ENCODE peak calls at places on chromosomes 7 and 10, in five cellular contexts. E is Panc1, J is AG04450, R is tibial nerve, P is MCF 10A. D is an unnamed sample.

GRCh38 chr7:158240801-158241200 is 346.8 kb downstream of the PTPRN2 start:
- DNase-seq in E (no peak), J (no peak), R (no peak), P (no peak), D (no peak)

GRCh38 chr10:72106896-72107295 is 18.5 kb upstream of the SPOCK2 start:
- DNase-seq in R (no peak), J (no peak), P (no peak), E (no peak), D (no peak)

GRCh38 chr7:116802784-116803183 is 59.6 kb upstream of the CAPZA2 start:
- DNase-seq in E (peak; percentile 51), R (no peak), J (no peak), P (peak; percentile 77), D (no peak)

GRCh38 chr7:117274951-117275350 is 47.9 kb downstream of the WNT2 start:
- DNase-seq in P (no peak), J (no peak), R (no peak), E (no peak), D (no peak)

GRCh38 chr7:101699399-101699798 is 70.3 kb upstream of the MYL10 start:
- DNase-seq in E (no peak), J (no peak), P (no peak), R (no peak), D (no peak)

GRCh38 chr7:96786261-96786997 is 76.8 kb upstream of the SEM1 start:
- DNase-seq in E (no peak), J (no peak), R (no peak), P (no peak), D (no peak)

GRCh38 chr7:46127805-46128204 is 206.7 kb upstream of the IGFBP3 start:
- DNase-seq in R (no peak), P (no peak), E (no peak), J (no peak), D (no peak)

GRCh38 chr7:45268013-45268412 is 110.4 kb downstream of the RAMP3 start:
- DNase-seq in R (no peak), E (no peak), J (no peak), P (no peak), D (no peak)

GRCh38 chr7:86991844-86992243 is 67.6 kb downstream of the ELAPOR2 start:
- DNase-seq in R (no peak), P (no peak), J (no peak), E (no peak), D (no peak)

GRCh38 chr7:6078548-6078947 is 47.4 kb downstream of the ANKRD61 start:
- DNase-seq in R (no peak), P (no peak), E (no peak), J (no peak), D (no peak)

GRCh38 chr10:74032900-74033655 is 35.2 kb downstream of the VCL start:
- DNase-seq in R (no peak), P (no peak), J (no peak), E (no peak), D (no peak)

GRCh38 chr10:60139798-60140566 is 233.6 kb upstream of the CCDC6 start:
- DNase-seq in E (no peak), J (peak; percentile 61), R (no peak), P (peak; percentile 84), D (peak; percentile 18)

GRCh38 chr7:80392229-80393169 is 119.4 kb downstream of the GNAT3 start:
- DNase-seq in R (no peak), P (peak; percentile 38), J (no peak), E (no peak), D (no peak)

GRCh38 chr10:102394079-102394800 is 1.3 kb upstream of the NFKB2 start:
- DNase-seq in J (peak; percentile 82), E (peak; percentile 79), R (peak; percentile 82), P (peak; percentile 96), D (peak; percentile 79)
- TF ChIP-seq CTCF in J (no peak), E (peak; percentile 86), R (peak; percentile 99), P (no peak), D (no peak)

GRCh38 chr10:3292601-3293000 is 120.0 kb upstream of the PITRM1 start:
- DNase-seq in J (no peak), E (no peak), P (no peak), R (no peak), D (no peak)
- TF ChIP-seq CTCF in J (no peak), E (no peak), P (no peak), R (no peak), D (no peak)

DNA sequence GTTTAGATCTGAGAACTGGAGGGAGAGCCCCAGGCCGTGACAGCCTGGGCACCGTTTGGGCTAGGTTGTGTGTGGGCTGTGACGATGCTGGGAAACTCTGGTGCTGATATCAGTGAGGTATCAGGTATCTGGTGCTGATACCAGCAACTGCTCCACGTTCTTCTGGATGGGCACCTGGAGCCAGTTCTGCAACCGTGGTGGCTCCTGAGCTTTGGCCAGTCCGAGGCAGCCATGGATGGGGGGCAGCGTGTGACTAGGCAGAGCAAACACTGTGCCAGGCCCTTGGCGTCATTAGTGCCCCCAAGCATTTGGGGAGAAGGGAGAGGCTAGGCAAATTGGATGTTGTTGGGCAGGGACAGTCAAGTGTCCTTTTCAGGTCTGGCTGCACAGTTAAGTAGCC is 57.9 kb downstream of the ZNF467 start:
- DNase-seq in P (no peak), E (no peak), J (no peak), R (no peak), D (no peak)
- TF ChIP-seq CTCF in P (no peak), E (no peak), J (no peak), R (no peak), D (no peak)

DNA sequence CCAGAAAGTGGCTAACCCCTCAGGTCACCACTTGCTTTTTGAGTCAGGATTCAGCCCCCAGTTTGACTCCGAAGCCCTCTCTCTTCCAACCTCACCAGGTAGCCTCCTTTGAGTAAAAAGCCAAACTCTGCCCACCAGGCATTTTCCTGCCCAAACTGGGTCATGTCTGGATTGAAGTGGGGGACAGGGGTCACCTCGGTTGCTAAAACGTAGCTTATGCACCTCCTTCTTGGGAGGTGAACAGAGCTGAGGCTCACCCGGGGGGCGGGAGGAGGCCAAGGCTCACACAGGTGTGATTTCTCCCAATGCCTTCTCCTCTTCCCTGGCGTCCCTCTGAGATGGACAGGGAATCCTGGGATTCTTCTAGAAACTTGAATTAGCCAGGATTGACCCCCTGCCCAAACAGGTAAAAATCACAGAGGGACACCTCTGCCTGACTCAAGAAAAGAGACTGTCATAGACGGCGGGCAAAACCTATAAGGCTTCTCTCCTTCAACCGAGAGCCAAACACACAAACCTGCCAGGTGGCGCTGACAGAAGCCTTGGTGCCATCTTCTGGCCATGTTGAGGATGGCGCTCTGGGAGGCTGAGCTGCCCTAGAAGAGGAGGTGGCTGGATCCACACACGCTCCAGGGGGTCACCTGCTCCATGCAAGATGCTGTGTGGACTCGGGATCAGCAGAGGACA is 51.6 kb downstream of the PRLHR start:
- DNase-seq in R (no peak), E (peak; percentile 42), J (no peak), P (peak; percentile 81), D (no peak)
- TF ChIP-seq CTCF in R (peak; percentile 14), E (peak; percentile 88), J (peak; percentile 27), P (peak; percentile 90), D (peak; percentile 73)

GRCh38 chr10:109324721-109325120 is 598.6 kb downstream of the XPNPEP1 start:
- DNase-seq in E (no peak), R (no peak), P (no peak), J (no peak), D (no peak)

GRCh38 chr10:109327266-109327665 is 596.0 kb downstream of the XPNPEP1 start:
- DNase-seq in J (no peak), R (no peak), E (no peak), P (no peak), D (no peak)

DNA sequence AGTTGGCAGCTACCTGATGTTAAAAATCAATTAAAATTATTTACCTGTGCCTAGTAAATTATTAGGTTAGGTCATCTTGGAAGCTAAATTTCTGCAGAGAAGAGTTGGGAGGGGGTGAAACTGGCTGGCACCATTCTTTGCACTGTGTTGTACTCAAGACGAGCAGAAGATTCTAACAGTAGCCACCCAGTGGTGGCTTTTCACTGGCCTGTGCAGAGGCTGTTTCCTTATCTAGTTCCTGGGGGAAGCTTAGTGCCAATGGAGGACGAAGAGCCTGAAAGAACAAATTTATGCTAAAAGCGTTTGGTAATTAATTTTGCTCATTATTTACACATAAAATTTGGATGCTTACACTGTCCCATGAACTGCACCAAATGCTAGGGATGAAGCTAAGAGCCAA is 595.3 kb downstream of the XPNPEP1 start:
- DNase-seq in E (no peak), J (no peak), P (no peak), R (no peak), D (no peak)
- TF ChIP-seq CTCF in E (no peak), J (no peak), P (no peak), R (no peak), D (no peak)